ENCODE peak calls at places on chromosomes 2 and 18, in four cellular contexts. X is activated T-cell treated with anti-CD3 and anti-CD28 coated beads, Interleukin-2, amount 50 U/mL, for 1 hour; H is C1 segment of cervical spinal cord; M is H9. A is an unnamed sample.

GRCh38 chr2:188726561-188727247 is 247.5 kb upstream of the COL3A1 start:
- DNase-seq in H (no peak), X (no peak), M (no peak), A (no peak)

GRCh38 chr2:110980613-110981062 is 140.1 kb upstream of the BCL2L11 start:
- DNase-seq in H (no peak), X (no peak), M (peak; percentile 35), A (no peak)

GRCh38 chr18:3093624-3094354 is 80.8 kb upstream of the LPIN2 start:
- DNase-seq in X (no peak), M (no peak), H (no peak), A (no peak)

GRCh38 chr2:221851531-221852045 is 279.5 kb upstream of the EPHA4 start:
- DNase-seq in X (no peak), H (no peak), M (no peak), A (no peak)

GRCh38 chr18:55779711-55780590 is 192.0 kb upstream of the TCF4 start:
- DNase-seq in M (peak; percentile 60), X (no peak), H (no peak), A (no peak)

GRCh38 chr2:194495046-194495445 is 1162.0 kb upstream of the SLC39A10 start:
- DNase-seq in X (no peak), H (no peak), M (no peak), A (no peak)

GRCh38 chr2:214750529-214750928 is 59.0 kb downstream of the BARD1 start:
- DNase-seq in M (no peak), X (no peak), H (no peak), A (no peak)

GRCh38 chr18:41703744-41704530 is 251.1 kb upstream of the PIK3C3 start:
- DNase-seq in X (no peak), H (no peak), M (no peak), A (peak; percentile 7)

GRCh38 chr18:3842844-3843243 is 392.9 kb downstream of the TGIF1 start:
- DNase-seq in M (no peak), X (no peak), H (no peak), A (no peak)

GRCh38 chr2:152247337-152247695 is 71.8 kb upstream of the STAM2 start:
- DNase-seq in X (no peak), M (no peak), H (no peak), A (no peak)

GRCh38 chr2:10057231-10058107 is 14.1 kb downstream of the KLF11 start:
- DNase-seq in H (no peak), X (no peak), M (peak; percentile 98), A (peak; percentile 74)

GRCh38 chr2:199278099-199278498 is 179.6 kb downstream of the SATB2 start:
- DNase-seq in X (no peak), H (no peak), M (no peak), A (no peak)

GRCh38 chr2:51711761-51712160 is 679.8 kb upstream of the NRXN1 start:
- DNase-seq in X (no peak), H (no peak), M (no peak), A (no peak)

GRCh38 chr2:11738589-11739436 is 7.6 kb upstream of the LPIN1 start:
- DNase-seq in M (peak; percentile 76), X (peak; percentile 38), H (peak; percentile 17), A (no peak)

GRCh38 chr2:3039188-3040065 is 338.2 kb downstream of the EIPR1 start:
- DNase-seq in H (no peak), M (no peak), X (no peak), A (no peak)

GRCh38 chr2:73931531-73932500 is 5.1 kb downstream of the DGUOK start:
- DNase-seq in X (no peak), M (no peak), H (peak; percentile 12), A (no peak)

GRCh38 chr2:120616261-120616660 is 119.4 kb upstream of the GLI2 start:
- DNase-seq in H (no peak), X (no peak), M (no peak), A (no peak)

GRCh38 chr2:36889782-36890181 is 76.6 kb downstream of the STRN start:
- DNase-seq in M (no peak), X (no peak), H (no peak), A (no peak)

GRCh38 chr2:43127208-43127940 is 99.0 kb downstream of the ZFP36L2 start:
- DNase-seq in M (peak; percentile 90), X (peak; percentile 91), H (no peak), A (peak; percentile 48)

A was measured in iPS DF 19.7.